ENCODE peak calls at places on chromosomes 16 and 17, in six cellular contexts. J is dorsolateral prefrontal cortex; S is DND-41; Z is activated CD8-positive, alpha-beta T cell treated with anti-CD3 and anti-CD28 coated beads for 36 hours; H is psoas muscle; W is RWPE1. F is an unnamed sample.

GRCh38 chr16:57711331-57711730 is 16.7 kb downstream of the DRC7 start:
- DNase-seq in J (no peak), S (no peak), Z (no peak), H (no peak), W (no peak), F (no peak)

GRCh38 chr16:52964290-52964689 is 88.4 kb downstream of the CHD9NB start:
- DNase-seq in J (no peak), S (no peak), Z (no peak), H (no peak), W (no peak), F (no peak)

GRCh38 chr17:45171338-45172231 is 9.9 kb downstream of the HEXIM2 start:
- DNase-seq in J (no peak), S (peak), Z (no peak), H (peak), W (peak), F (no peak)

GRCh38 chr17:14396542-14396941 is 95.7 kb downstream of the HS3ST3B1 start:
- DNase-seq in J (no peak), S (no peak), Z (no peak), H (no peak), W (no peak), F (no peak)

GRCh38 chr17:32824334-32824733 is 52.6 kb downstream of the MYO1D start:
- DNase-seq in J (no peak), S (no peak), Z (no peak), H (no peak), W (no peak), F (no peak)

GRCh38 chr16:735982-736453 is 4.8 kb downstream of the CIAO3 start:
- DNase-seq in J (no peak), S (no peak), Z (peak), H (no peak), W (no peak), F (no peak)

GRCh38 chr17:19724501-19725420 is 8.4 kb upstream of the SLC47A2 start:
- DNase-seq in J (no peak), S (no peak), Z (peak), H (peak), W (peak), F (no peak)

GRCh38 chr16:72884573-72884972 is 163.4 kb downstream of the ZFHX3 start:
- DNase-seq in J (no peak), S (no peak), Z (no peak), H (no peak), W (no peak), F (no peak)

GRCh38 chr16:79767597-79768280 is 167.2 kb upstream of the MAF start:
- DNase-seq in J (no peak), S (no peak), Z (no peak), H (no peak), W (no peak), F (no peak)

GRCh38 chr16:87541004-87541881 is 48.4 kb upstream of the ZCCHC14 start:
- DNase-seq in J (no peak), S (no peak), Z (no peak), H (no peak), W (no peak), F (no peak)

GRCh38 chr17:30565073-30565935 is 88.1 kb downstream of the GOSR1 start:
- DNase-seq in J (no peak), S (no peak), Z (no peak), H (no peak), W (no peak), F (no peak)

GRCh38 chr16:66058181-66058580 is 308.3 kb upstream of the CDH5 start:
- DNase-seq in J (no peak), S (no peak), Z (no peak), H (no peak), W (no peak), F (no peak)

GRCh38 chr17:74796211-74796610 is 20.1 kb upstream of the NAT9 start:
- DNase-seq in J (no peak), S (no peak), Z (no peak), H (no peak), W (no peak), F (no peak)

GRCh38 chr17:61450641-61451537 is 1.3 kb upstream of the TBX4 start:
- DNase-seq in J (no peak), S (no peak), Z (no peak), H (no peak), W (no peak), F (no peak)
- TF ChIP-seq CTCF in J (no peak), S (no peak), Z (no peak), H (no peak), W (no peak), F (no peak)

GRCh38 chr17:8488931-8489330 is 53.2 kb downstream of the NDEL1 start:
- DNase-seq in J (no peak), S (no peak), Z (no peak), H (peak), W (no peak), F (no peak)
- TF ChIP-seq CTCF in J (no peak), S (no peak), Z (no peak), H (no peak), W (no peak), F (no peak)

GRCh38 chr17:49842846-49843245 is 5.0 kb downstream of the TAC4 start:
- DNase-seq in J (no peak), S (no peak), Z (no peak), H (no peak), W (no peak), F (no peak)

GRCh38 chr17:49841548-49841947 is 6.3 kb downstream of the TAC4 start:
- DNase-seq in J (no peak), S (no peak), Z (no peak), H (no peak), W (no peak), F (no peak)

GRCh38 chr17:49845210-49845782 is 2.6 kb downstream of the TAC4 start:
- DNase-seq in J (no peak), S (no peak), Z (no peak), H (peak), W (no peak), F (no peak)

GRCh38 chr17:49846938-49847712 is 744 bp downstream of the TAC4 start:
- DNase-seq in J (no peak), S (no peak), Z (no peak), H (no peak), W (no peak), F (no peak)

DNA sequence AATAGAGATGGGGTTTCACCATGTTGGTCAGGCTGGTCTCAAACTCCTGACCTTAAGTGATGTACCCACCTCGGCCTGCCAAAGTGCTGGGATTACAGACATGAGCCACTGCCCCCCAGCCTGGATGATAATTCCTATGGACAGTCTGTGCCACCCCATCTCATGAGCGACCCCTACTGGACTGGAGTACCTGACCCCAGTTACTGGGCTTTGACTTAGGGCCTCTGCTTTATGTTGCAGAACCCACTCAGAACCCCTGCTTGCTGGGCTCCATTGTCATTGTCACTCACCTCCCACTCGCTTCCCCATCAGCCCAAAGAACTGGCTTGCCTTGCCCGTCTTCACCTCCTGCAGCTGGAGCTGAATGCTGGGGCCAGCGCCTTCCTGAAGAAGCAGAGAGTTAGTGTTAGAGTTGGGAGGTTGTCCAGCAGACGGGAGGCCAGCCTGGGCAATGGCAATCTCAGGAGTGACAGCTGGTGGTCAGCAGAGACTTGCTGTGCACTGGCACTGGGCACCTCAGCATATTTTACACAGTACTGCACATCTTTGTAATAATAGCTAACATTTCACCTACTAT is 4.0 kb downstream of the TAC4 start:
- DNase-seq in J (no peak), S (peak), Z (peak), H (no peak), W (no peak), F (no peak)
- TF ChIP-seq CTCF in J (no peak), S (peak), Z (no peak), H (no peak), W (peak), F (no peak)

GRCh38 chr16:27374794-27375499 is 27.0 kb upstream of the IL21R start:
- DNase-seq in J (no peak), S (peak), Z (peak), H (peak), W (peak), F (no peak)
- TF ChIP-seq CTCF in J (peak), S (peak), Z (peak), H (peak), W (no peak), F (no peak)

DNA sequence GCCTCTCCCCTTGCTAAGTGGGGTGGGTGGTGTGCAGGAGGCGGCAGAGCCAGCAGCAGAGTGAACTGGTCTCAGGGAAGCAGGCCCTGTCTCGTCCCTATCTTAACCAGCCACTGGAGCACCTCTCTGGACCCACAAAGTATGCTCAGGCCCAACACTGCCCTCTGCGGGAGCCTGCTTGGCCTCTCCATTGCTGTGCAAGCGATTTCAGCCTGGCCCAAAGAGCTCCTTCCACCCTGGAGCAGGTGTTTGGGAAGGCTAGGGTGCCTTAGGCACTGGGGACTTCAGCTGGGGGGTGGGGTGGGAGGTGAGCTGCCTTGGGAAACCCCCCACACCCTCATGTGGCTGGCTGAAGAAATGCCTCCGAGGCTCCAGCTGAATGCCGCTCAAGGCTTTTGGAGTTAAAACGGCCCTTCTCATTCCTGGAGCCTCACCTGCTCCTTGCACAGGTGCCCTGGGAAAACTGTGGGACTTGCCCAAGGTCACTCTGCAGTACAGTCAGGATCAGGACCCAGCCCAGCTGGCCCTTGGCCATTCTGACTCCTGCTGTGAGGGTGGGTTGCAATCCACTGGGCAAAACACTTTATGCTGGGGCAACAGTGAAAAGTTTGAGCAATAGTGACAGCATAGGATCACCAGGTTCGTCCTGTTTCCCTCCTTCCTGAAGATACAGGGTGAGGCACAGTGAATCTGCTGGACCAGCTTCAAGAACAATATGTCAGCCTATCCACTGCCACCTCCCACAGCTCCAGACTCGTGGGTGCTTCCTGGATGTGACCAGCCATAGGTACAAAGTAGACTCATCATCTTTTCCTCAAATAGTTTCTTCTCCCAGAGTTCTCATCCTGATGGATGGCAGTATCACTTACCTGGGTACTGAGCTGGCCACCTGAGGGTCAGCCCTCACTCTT is 5.9 kb upstream of the UBE2O start:
- DNase-seq in J (no peak), S (no peak), Z (peak), H (no peak), W (peak), F (no peak)
- TF ChIP-seq CTCF in J (peak), S (no peak), Z (no peak), H (peak), W (peak), F (no peak)

GRCh38 chr16:88985521-88985920 is 8.5 kb upstream of the CBFA2T3 start:
- DNase-seq in J (no peak), S (no peak), Z (no peak), H (no peak), W (no peak), F (no peak)
- TF ChIP-seq CTCF in J (no peak), S (no peak), Z (no peak), H (no peak), W (no peak), F (no peak)